ENCODE peak calls at places on chromosomes 12 and 14, in five cellular contexts. One of them, this sample, is unnamed.
A peak's percentile ranks its signal among the peaks of the same experiment; 100 is the strongest.

GRCh38 chr12:62434504-62435336 is 31.9 kb upstream of the MON2 start:
- DNase-seq in lower leg skin: no peak
- DNase-seq in HT-29: peak; percentile 19
- DNase-seq in HEK293T: no peak
- DNase-seq in stimulated activated naive CD8-positive, alpha-beta T cell treated with anti-CD3 and anti-CD28 coated beads, Interleukin-15, Interleukin-2, amounts not matched to agents 100 U/mL and 50 U/mL, for 24 hours: no peak
- DNase-seq in this sample: no peak

GRCh38 chr12:24592048-24592447 is 356.9 kb downstream of the BCAT1 start:
- DNase-seq in lower leg skin: no peak
- DNase-seq in HEK293T: no peak
- DNase-seq in HT-29: no peak
- DNase-seq in stimulated activated naive CD8-positive, alpha-beta T cell treated with anti-CD3 and anti-CD28 coated beads, Interleukin-15, Interleukin-2, amounts not matched to agents 100 U/mL and 50 U/mL, for 24 hours: no peak
- DNase-seq in this sample: no peak

GRCh38 chr12:33676866-33677265 is 237.2 kb upstream of the SYT10 start:
- DNase-seq in HEK293T: no peak
- DNase-seq in lower leg skin: no peak
- DNase-seq in stimulated activated naive CD8-positive, alpha-beta T cell treated with anti-CD3 and anti-CD28 coated beads, Interleukin-15, Interleukin-2, amounts not matched to agents 100 U/mL and 50 U/mL, for 24 hours: no peak
- DNase-seq in HT-29: no peak
- DNase-seq in this sample: no peak

GRCh38 chr12:108980831-108981618 is 39.8 kb downstream of the SVOP start:
- DNase-seq in lower leg skin: no peak
- DNase-seq in stimulated activated naive CD8-positive, alpha-beta T cell treated with anti-CD3 and anti-CD28 coated beads, Interleukin-15, Interleukin-2, amounts not matched to agents 100 U/mL and 50 U/mL, for 24 hours: no peak
- DNase-seq in HEK293T: no peak
- DNase-seq in HT-29: no peak
- DNase-seq in this sample: no peak

GRCh38 chr12:86838709-86839108 is 582.5 kb upstream of the MGAT4C start:
- DNase-seq in HEK293T: no peak
- DNase-seq in stimulated activated naive CD8-positive, alpha-beta T cell treated with anti-CD3 and anti-CD28 coated beads, Interleukin-15, Interleukin-2, amounts not matched to agents 100 U/mL and 50 U/mL, for 24 hours: no peak
- DNase-seq in lower leg skin: no peak
- DNase-seq in HT-29: no peak
- DNase-seq in this sample: no peak

GRCh38 chr12:50185975-50186663 is 18.9 kb upstream of the CERS5 start:
- DNase-seq in HEK293T: no peak
- DNase-seq in stimulated activated naive CD8-positive, alpha-beta T cell treated with anti-CD3 and anti-CD28 coated beads, Interleukin-15, Interleukin-2, amounts not matched to agents 100 U/mL and 50 U/mL, for 24 hours: no peak
- DNase-seq in lower leg skin: peak; percentile 48
- DNase-seq in HT-29: no peak
- DNase-seq in this sample: no peak

GRCh38 chr12:4809013-4809448 is 88.8 kb downstream of the GALNT8 start:
- DNase-seq in lower leg skin: peak; percentile 89
- DNase-seq in HT-29: no peak
- DNase-seq in stimulated activated naive CD8-positive, alpha-beta T cell treated with anti-CD3 and anti-CD28 coated beads, Interleukin-15, Interleukin-2, amounts not matched to agents 100 U/mL and 50 U/mL, for 24 hours: no peak
- DNase-seq in HEK293T: peak; percentile 49
- DNase-seq in this sample: no peak

GRCh38 chr12:90953956-90954421 is 987 bp downstream of the CCER1 start:
- DNase-seq in HT-29: no peak
- DNase-seq in HEK293T: no peak
- DNase-seq in lower leg skin: no peak
- DNase-seq in stimulated activated naive CD8-positive, alpha-beta T cell treated with anti-CD3 and anti-CD28 coated beads, Interleukin-15, Interleukin-2, amounts not matched to agents 100 U/mL and 50 U/mL, for 24 hours: peak; percentile 22
- DNase-seq in this sample: peak; percentile 49

GRCh38 chr14:37436519-37436918 is 158.5 kb downstream of the FOXA1 start:
- DNase-seq in stimulated activated naive CD8-positive, alpha-beta T cell treated with anti-CD3 and anti-CD28 coated beads, Interleukin-15, Interleukin-2, amounts not matched to agents 100 U/mL and 50 U/mL, for 24 hours: no peak
- DNase-seq in lower leg skin: no peak
- DNase-seq in HT-29: peak; percentile 74
- DNase-seq in HEK293T: no peak
- DNase-seq in this sample: no peak

GRCh38 chr12:106152334-106152733 is 13.6 kb upstream of the NUAK1 start:
- DNase-seq in lower leg skin: no peak
- DNase-seq in stimulated activated naive CD8-positive, alpha-beta T cell treated with anti-CD3 and anti-CD28 coated beads, Interleukin-15, Interleukin-2, amounts not matched to agents 100 U/mL and 50 U/mL, for 24 hours: no peak
- DNase-seq in HT-29: no peak
- DNase-seq in HEK293T: no peak
- DNase-seq in this sample: no peak

GRCh38 chr14:96811265-96811664 is 14.1 kb downstream of the VRK1 start:
- DNase-seq in lower leg skin: no peak
- DNase-seq in stimulated activated naive CD8-positive, alpha-beta T cell treated with anti-CD3 and anti-CD28 coated beads, Interleukin-15, Interleukin-2, amounts not matched to agents 100 U/mL and 50 U/mL, for 24 hours: no peak
- DNase-seq in HT-29: no peak
- DNase-seq in HEK293T: no peak
- DNase-seq in this sample: no peak

GRCh38 chr14:99865408-99865807 is 72.2 kb downstream of the EML1 start:
- DNase-seq in lower leg skin: no peak
- DNase-seq in HT-29: no peak
- DNase-seq in HEK293T: no peak
- DNase-seq in stimulated activated naive CD8-positive, alpha-beta T cell treated with anti-CD3 and anti-CD28 coated beads, Interleukin-15, Interleukin-2, amounts not matched to agents 100 U/mL and 50 U/mL, for 24 hours: no peak
- DNase-seq in this sample: no peak

GRCh38 chr14:35682802-35683201 is 126.3 kb downstream of the RALGAPA1 start:
- DNase-seq in stimulated activated naive CD8-positive, alpha-beta T cell treated with anti-CD3 and anti-CD28 coated beads, Interleukin-15, Interleukin-2, amounts not matched to agents 100 U/mL and 50 U/mL, for 24 hours: no peak
- DNase-seq in HEK293T: no peak
- DNase-seq in HT-29: no peak
- DNase-seq in lower leg skin: no peak
- DNase-seq in this sample: no peak

GRCh38 chr14:54866588-54866987 is 36.0 kb downstream of the GCH1 start:
- DNase-seq in HEK293T: no peak
- DNase-seq in HT-29: no peak
- DNase-seq in lower leg skin: no peak
- DNase-seq in stimulated activated naive CD8-positive, alpha-beta T cell treated with anti-CD3 and anti-CD28 coated beads, Interleukin-15, Interleukin-2, amounts not matched to agents 100 U/mL and 50 U/mL, for 24 hours: no peak
- DNase-seq in this sample: no peak

GRCh38 chr14:29601559-29602109 is 326.0 kb downstream of the PRKD1 start:
- DNase-seq in HEK293T: no peak
- DNase-seq in HT-29: no peak
- DNase-seq in lower leg skin: no peak
- DNase-seq in stimulated activated naive CD8-positive, alpha-beta T cell treated with anti-CD3 and anti-CD28 coated beads, Interleukin-15, Interleukin-2, amounts not matched to agents 100 U/mL and 50 U/mL, for 24 hours: no peak
- DNase-seq in this sample: no peak

GRCh38 chr14:67569011-67569650 is 30.9 kb downstream of the PIGH start:
- DNase-seq in HEK293T: no peak
- DNase-seq in HT-29: no peak
- DNase-seq in lower leg skin: peak; percentile 77
- DNase-seq in stimulated activated naive CD8-positive, alpha-beta T cell treated with anti-CD3 and anti-CD28 coated beads, Interleukin-15, Interleukin-2, amounts not matched to agents 100 U/mL and 50 U/mL, for 24 hours: no peak
- DNase-seq in this sample: no peak

GRCh38 chr14:98385851-98386250 is 886.1 kb downstream of the BCL11B start:
- DNase-seq in stimulated activated naive CD8-positive, alpha-beta T cell treated with anti-CD3 and anti-CD28 coated beads, Interleukin-15, Interleukin-2, amounts not matched to agents 100 U/mL and 50 U/mL, for 24 hours: no peak
- DNase-seq in lower leg skin: no peak
- DNase-seq in HEK293T: no peak
- DNase-seq in HT-29: no peak
- DNase-seq in this sample: no peak

GRCh38 chr14:54487771-54488170 is 1.0 kb downstream of the GMFB start:
- DNase-seq in stimulated activated naive CD8-positive, alpha-beta T cell treated with anti-CD3 and anti-CD28 coated beads, Interleukin-15, Interleukin-2, amounts not matched to agents 100 U/mL and 50 U/mL, for 24 hours: no peak
- DNase-seq in HEK293T: peak; percentile 43
- DNase-seq in lower leg skin: no peak
- DNase-seq in HT-29: peak; percentile 34
- DNase-seq in this sample: no peak

GRCh38 chr12:109741970-109742372 is 28.3 kb downstream of the FAM222A start:
- DNase-seq in stimulated activated naive CD8-positive, alpha-beta T cell treated with anti-CD3 and anti-CD28 coated beads, Interleukin-15, Interleukin-2, amounts not matched to agents 100 U/mL and 50 U/mL, for 24 hours: peak; percentile 1
- DNase-seq in HT-29: no peak
- DNase-seq in lower leg skin: peak; percentile 75
- DNase-seq in HEK293T: no peak
- DNase-seq in this sample: no peak

GRCh38 chr14:20494935-20495766 is 10.2 kb upstream of the RNASE10 start:
- DNase-seq in HT-29: peak; percentile 19
- DNase-seq in stimulated activated naive CD8-positive, alpha-beta T cell treated with anti-CD3 and anti-CD28 coated beads, Interleukin-15, Interleukin-2, amounts not matched to agents 100 U/mL and 50 U/mL, for 24 hours: no peak
- DNase-seq in HEK293T: no peak
- DNase-seq in lower leg skin: no peak
- DNase-seq in this sample: no peak

GRCh38 chr12:52528641-52529143 is 8.5 kb upstream of the KRT5 start:
- DNase-seq in stimulated activated naive CD8-positive, alpha-beta T cell treated with anti-CD3 and anti-CD28 coated beads, Interleukin-15, Interleukin-2, amounts not matched to agents 100 U/mL and 50 U/mL, for 24 hours: no peak
- DNase-seq in HEK293T: no peak
- DNase-seq in HT-29: no peak
- DNase-seq in lower leg skin: peak; percentile 82
- DNase-seq in this sample: no peak

GRCh38 chr12:68423175-68423574 is 91.0 kb upstream of the MDM1 start:
- DNase-seq in lower leg skin: no peak
- DNase-seq in stimulated activated naive CD8-positive, alpha-beta T cell treated with anti-CD3 and anti-CD28 coated beads, Interleukin-15, Interleukin-2, amounts not matched to agents 100 U/mL and 50 U/mL, for 24 hours: no peak
- DNase-seq in HEK293T: no peak
- DNase-seq in HT-29: no peak
- DNase-seq in this sample: no peak

GRCh38 chr12:79706156-79706555 is 15.4 kb upstream of the PAWR start:
- DNase-seq in lower leg skin: no peak
- DNase-seq in stimulated activated naive CD8-positive, alpha-beta T cell treated with anti-CD3 and anti-CD28 coated beads, Interleukin-15, Interleukin-2, amounts not matched to agents 100 U/mL and 50 U/mL, for 24 hours: no peak
- DNase-seq in HT-29: no peak
- DNase-seq in HEK293T: no peak
- DNase-seq in this sample: no peak

GRCh38 chr12:131991816-131992430 is 42.2 kb downstream of the EP400 start:
- DNase-seq in stimulated activated naive CD8-positive, alpha-beta T cell treated with anti-CD3 and anti-CD28 coated beads, Interleukin-15, Interleukin-2, amounts not matched to agents 100 U/mL and 50 U/mL, for 24 hours: no peak
- DNase-seq in HT-29: no peak
- DNase-seq in HEK293T: no peak
- DNase-seq in lower leg skin: peak; percentile 66
- DNase-seq in this sample: no peak

GRCh38 chr14:89600950-89601826 is 184.2 kb upstream of the FOXN3 start:
- DNase-seq in lower leg skin: no peak
- DNase-seq in HEK293T: no peak
- DNase-seq in stimulated activated naive CD8-positive, alpha-beta T cell treated with anti-CD3 and anti-CD28 coated beads, Interleukin-15, Interleukin-2, amounts not matched to agents 100 U/mL and 50 U/mL, for 24 hours: no peak
- DNase-seq in HT-29: no peak
- DNase-seq in this sample: no peak

GRCh38 chr12:132840536-132840935 is 11.9 kb upstream of the GOLGA3 start:
- DNase-seq in HT-29: no peak
- DNase-seq in HEK293T: no peak
- DNase-seq in lower leg skin: no peak
- DNase-seq in stimulated activated naive CD8-positive, alpha-beta T cell treated with anti-CD3 and anti-CD28 coated beads, Interleukin-15, Interleukin-2, amounts not matched to agents 100 U/mL and 50 U/mL, for 24 hours: no peak
- DNase-seq in this sample: no peak

GRCh38 chr12:132081423-132081822 is 62.7 kb downstream of the DDX51 start:
- DNase-seq in lower leg skin: peak; percentile 68
- DNase-seq in stimulated activated naive CD8-positive, alpha-beta T cell treated with anti-CD3 and anti-CD28 coated beads, Interleukin-15, Interleukin-2, amounts not matched to agents 100 U/mL and 50 U/mL, for 24 hours: no peak
- DNase-seq in HT-29: no peak
- DNase-seq in HEK293T: no peak
- DNase-seq in this sample: no peak

GRCh38 chr14:80059041-80059440 is 152.3 kb downstream of the DIO2 start:
- DNase-seq in HT-29: no peak
- DNase-seq in stimulated activated naive CD8-positive, alpha-beta T cell treated with anti-CD3 and anti-CD28 coated beads, Interleukin-15, Interleukin-2, amounts not matched to agents 100 U/mL and 50 U/mL, for 24 hours: no peak
- DNase-seq in HEK293T: no peak
- DNase-seq in lower leg skin: no peak
- DNase-seq in this sample: no peak

GRCh38 chr14:105375635-105376057 is 22.7 kb upstream of the TEX22 start:
- DNase-seq in stimulated activated naive CD8-positive, alpha-beta T cell treated with anti-CD3 and anti-CD28 coated beads, Interleukin-15, Interleukin-2, amounts not matched to agents 100 U/mL and 50 U/mL, for 24 hours: peak; percentile 71
- DNase-seq in HEK293T: no peak
- DNase-seq in HT-29: no peak
- DNase-seq in lower leg skin: no peak
- DNase-seq in this sample: no peak

GRCh38 chr12:29241821-29242591 is 92.9 kb downstream of the FAR2 start:
- DNase-seq in stimulated activated naive CD8-positive, alpha-beta T cell treated with anti-CD3 and anti-CD28 coated beads, Interleukin-15, Interleukin-2, amounts not matched to agents 100 U/mL and 50 U/mL, for 24 hours: peak; percentile 6
- DNase-seq in lower leg skin: no peak
- DNase-seq in HEK293T: peak; percentile 34
- DNase-seq in HT-29: peak; percentile 86
- DNase-seq in this sample: peak; percentile 6

GRCh38 chr12:46480282-46480681 is 107.7 kb upstream of the SLC38A2 start:
- DNase-seq in stimulated activated naive CD8-positive, alpha-beta T cell treated with anti-CD3 and anti-CD28 coated beads, Interleukin-15, Interleukin-2, amounts not matched to agents 100 U/mL and 50 U/mL, for 24 hours: no peak
- DNase-seq in lower leg skin: no peak
- DNase-seq in HT-29: no peak
- DNase-seq in HEK293T: no peak
- DNase-seq in this sample: no peak

GRCh38 chr14:83827383-83827782 is 1702.6 kb upstream of the FLRT2 start:
- DNase-seq in HT-29: no peak
- DNase-seq in lower leg skin: no peak
- DNase-seq in stimulated activated naive CD8-positive, alpha-beta T cell treated with anti-CD3 and anti-CD28 coated beads, Interleukin-15, Interleukin-2, amounts not matched to agents 100 U/mL and 50 U/mL, for 24 hours: no peak
- DNase-seq in HEK293T: no peak
- DNase-seq in this sample: no peak

GRCh38 chr12:30753233-30753632 is 1.5 kb downstream of the CAPRIN2 start:
- DNase-seq in HEK293T: peak; percentile 58
- DNase-seq in HT-29: peak; percentile 66
- DNase-seq in stimulated activated naive CD8-positive, alpha-beta T cell treated with anti-CD3 and anti-CD28 coated beads, Interleukin-15, Interleukin-2, amounts not matched to agents 100 U/mL and 50 U/mL, for 24 hours: peak; percentile 18
- DNase-seq in lower leg skin: no peak
- DNase-seq in this sample: peak; percentile 65

GRCh38 chr14:100889641-100890040 is 13.9 kb downstream of the RTL1 start:
- DNase-seq in HT-29: no peak
- DNase-seq in lower leg skin: peak; percentile 73
- DNase-seq in HEK293T: no peak
- DNase-seq in stimulated activated naive CD8-positive, alpha-beta T cell treated with anti-CD3 and anti-CD28 coated beads, Interleukin-15, Interleukin-2, amounts not matched to agents 100 U/mL and 50 U/mL, for 24 hours: no peak
- DNase-seq in this sample: no peak

GRCh38 chr14:63890553-63890952 is 37.7 kb downstream of the SYNE2 start:
- DNase-seq in lower leg skin: no peak
- DNase-seq in HT-29: no peak
- DNase-seq in HEK293T: no peak
- DNase-seq in stimulated activated naive CD8-positive, alpha-beta T cell treated with anti-CD3 and anti-CD28 coated beads, Interleukin-15, Interleukin-2, amounts not matched to agents 100 U/mL and 50 U/mL, for 24 hours: no peak
- DNase-seq in this sample: no peak

GRCh38 chr14:101813833-101814232 is 52.3 kb downstream of the PPP2R5C start:
- DNase-seq in HEK293T: no peak
- DNase-seq in stimulated activated naive CD8-positive, alpha-beta T cell treated with anti-CD3 and anti-CD28 coated beads, Interleukin-15, Interleukin-2, amounts not matched to agents 100 U/mL and 50 U/mL, for 24 hours: no peak
- DNase-seq in lower leg skin: no peak
- DNase-seq in HT-29: no peak
- DNase-seq in this sample: no peak

GRCh38 chr14:64363265-64363840 is 24.8 kb upstream of the MTHFD1 start:
- DNase-seq in HEK293T: no peak
- DNase-seq in lower leg skin: no peak
- DNase-seq in stimulated activated naive CD8-positive, alpha-beta T cell treated with anti-CD3 and anti-CD28 coated beads, Interleukin-15, Interleukin-2, amounts not matched to agents 100 U/mL and 50 U/mL, for 24 hours: no peak
- DNase-seq in HT-29: no peak
- DNase-seq in this sample: no peak

GRCh38 chr14:96649327-96649601 is 147.1 kb downstream of the PAPOLA start:
- DNase-seq in lower leg skin: no peak
- DNase-seq in HT-29: no peak
- DNase-seq in HEK293T: no peak
- DNase-seq in stimulated activated naive CD8-positive, alpha-beta T cell treated with anti-CD3 and anti-CD28 coated beads, Interleukin-15, Interleukin-2, amounts not matched to agents 100 U/mL and 50 U/mL, for 24 hours: no peak
- DNase-seq in this sample: no peak

GRCh38 chr14:50854521-50854920 is 17.3 kb upstream of the ABHD12B start:
- DNase-seq in HT-29: no peak
- DNase-seq in stimulated activated naive CD8-positive, alpha-beta T cell treated with anti-CD3 and anti-CD28 coated beads, Interleukin-15, Interleukin-2, amounts not matched to agents 100 U/mL and 50 U/mL, for 24 hours: no peak
- DNase-seq in lower leg skin: no peak
- DNase-seq in HEK293T: no peak
- DNase-seq in this sample: no peak